ENCODE peak calls at places on chromosomes 12 and 14, in eight cellular contexts. One of them, this sample, is unnamed. For H3K4me1 and H3K36me3, the result is how much of the 10 kb centered on the place peaks cover.

GRCh38 chr14:91367173-91368171 is 50.1 kb downstream of the CCDC88C start:
- DNase-seq in fibroblast of lung: peak
- DNase-seq in neuronal stem cell: no peak
- DNase-seq in PC-3: peak
- DNase-seq in adipocyte: no peak
- DNase-seq in IMR-90: peak
- DNase-seq in astrocyte: peak
- DNase-seq in MM.1S: peak
- DNase-seq in this sample: peak

GRCh38 chr12:52749827-52750226 is 27.3 kb downstream of the KRT76 start:
- DNase-seq in fibroblast of lung: no peak
- DNase-seq in neuronal stem cell: no peak
- DNase-seq in PC-3: no peak
- DNase-seq in adipocyte: no peak
- DNase-seq in IMR-90: no peak
- DNase-seq in astrocyte: no peak
- DNase-seq in MM.1S: no peak
- DNase-seq in this sample: no peak

GRCh38 chr14:23551266-23552028 is at the start of gene ZFHX2:
- DNase-seq in fibroblast of lung: peak
- DNase-seq in neuronal stem cell: peak
- DNase-seq in PC-3: peak
- DNase-seq in adipocyte: peak
- DNase-seq in IMR-90: peak
- DNase-seq in astrocyte: peak
- DNase-seq in MM.1S: peak
- DNase-seq in this sample: peak

GRCh38 chr12:87687362-87687761 is 341.8 kb downstream of the C12orf50 start:
- DNase-seq in fibroblast of lung: peak
- DNase-seq in neuronal stem cell: no peak
- DNase-seq in PC-3: no peak
- DNase-seq in adipocyte: peak
- DNase-seq in IMR-90: peak
- DNase-seq in astrocyte: peak
- DNase-seq in MM.1S: no peak
- DNase-seq in this sample: no peak

GRCh38 chr12:100138048-100138907 is 4.4 kb downstream of the BLTP3B start:
- DNase-seq in fibroblast of lung: no peak
- DNase-seq in neuronal stem cell: no peak
- DNase-seq in PC-3: peak
- DNase-seq in adipocyte: peak
- DNase-seq in IMR-90: peak
- DNase-seq in astrocyte: no peak
- DNase-seq in MM.1S: peak
- DNase-seq in this sample: peak

GRCh38 chr14:22918519-22918808 is 485 bp downstream of the RBM23 start:
- DNase-seq in fibroblast of lung: peak
- DNase-seq in neuronal stem cell: no peak
- DNase-seq in PC-3: no peak
- DNase-seq in adipocyte: no peak
- DNase-seq in IMR-90: no peak
- DNase-seq in astrocyte: no peak
- DNase-seq in MM.1S: no peak
- DNase-seq in this sample: peak

GRCh38 chr12:1919763-1920162 is 1.3 kb upstream of the CACNA2D4 start:
- DNase-seq in fibroblast of lung: no peak
- DNase-seq in neuronal stem cell: no peak
- DNase-seq in PC-3: no peak
- DNase-seq in adipocyte: no peak
- DNase-seq in IMR-90: no peak
- DNase-seq in astrocyte: no peak
- DNase-seq in MM.1S: no peak
- DNase-seq in this sample: no peak

GRCh38 chr14:36493761-36494160 is 26.3 kb downstream of the NKX2-1 start:
- DNase-seq in fibroblast of lung: no peak
- DNase-seq in neuronal stem cell: no peak
- DNase-seq in PC-3: no peak
- DNase-seq in adipocyte: no peak
- DNase-seq in IMR-90: no peak
- DNase-seq in astrocyte: no peak
- DNase-seq in MM.1S: no peak
- DNase-seq in this sample: no peak

GRCh38 chr14:55398679-55399078 is 13.0 kb downstream of the ATG14 start:
- DNase-seq in fibroblast of lung: peak
- DNase-seq in neuronal stem cell: no peak
- DNase-seq in PC-3: peak
- DNase-seq in adipocyte: peak
- DNase-seq in IMR-90: peak
- DNase-seq in astrocyte: peak
- DNase-seq in MM.1S: no peak
- DNase-seq in this sample: peak

DNA sequence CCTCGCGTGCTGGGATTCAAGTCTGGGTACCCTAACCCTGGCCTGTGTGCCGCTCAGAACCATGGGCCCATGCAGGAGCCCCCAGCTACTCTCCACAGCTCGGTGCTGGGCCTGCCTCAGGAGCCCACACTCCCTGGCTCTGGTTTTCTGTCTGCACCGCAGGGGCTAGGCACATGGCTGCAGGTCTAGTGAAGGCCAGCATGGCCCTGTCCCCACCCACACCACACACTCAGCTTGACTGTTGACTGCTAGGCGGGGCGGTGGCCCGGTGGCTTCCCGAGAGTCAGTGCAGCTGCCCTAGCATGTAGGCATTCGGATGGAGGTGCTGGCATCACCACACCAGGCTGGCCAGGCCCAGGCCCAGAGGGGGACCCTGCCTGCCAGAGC is 7.9 kb downstream of the INF2 start:
- DNase-seq in fibroblast of lung: no peak
- DNase-seq in neuronal stem cell: no peak
- DNase-seq in PC-3: no peak
- DNase-seq in adipocyte: no peak
- DNase-seq in IMR-90: no peak
- DNase-seq in astrocyte: no peak
- DNase-seq in MM.1S: no peak
- DNase-seq in this sample: no peak
- H3K4me1 ChIP-seq in fibroblast of lung: under half
- H3K4me1 ChIP-seq in neuronal stem cell: under half
- H3K4me1 ChIP-seq in PC-3: under half
- H3K4me1 ChIP-seq in adipocyte: under half
- H3K4me1 ChIP-seq in IMR-90: under half
- H3K4me1 ChIP-seq in astrocyte: under half
- H3K4me1 ChIP-seq in MM.1S: under half
- H3K4me1 ChIP-seq in this sample: half or more

GRCh38 chr12:6761849-6762248 is 4.3 kb upstream of the PTMS start:
- DNase-seq in fibroblast of lung: no peak
- DNase-seq in neuronal stem cell: no peak
- DNase-seq in PC-3: no peak
- DNase-seq in adipocyte: no peak
- DNase-seq in IMR-90: no peak
- DNase-seq in astrocyte: no peak
- DNase-seq in MM.1S: no peak
- DNase-seq in this sample: no peak

GRCh38 chr12:6764011-6764828 is 1.9 kb upstream of the PTMS start:
- DNase-seq in fibroblast of lung: peak
- DNase-seq in neuronal stem cell: peak
- DNase-seq in PC-3: peak
- DNase-seq in adipocyte: peak
- DNase-seq in IMR-90: peak
- DNase-seq in astrocyte: peak
- DNase-seq in MM.1S: peak
- DNase-seq in this sample: peak

GRCh38 chr12:6765634-6766581 is at the start of gene PTMS:
- DNase-seq in fibroblast of lung: peak
- DNase-seq in neuronal stem cell: peak
- DNase-seq in PC-3: peak
- DNase-seq in adipocyte: peak
- DNase-seq in IMR-90: peak
- DNase-seq in astrocyte: peak
- DNase-seq in MM.1S: no peak
- DNase-seq in this sample: peak

GRCh38 chr12:6765048-6765633 is 1.0 kb upstream of the PTMS start:
- DNase-seq in fibroblast of lung: no peak
- DNase-seq in neuronal stem cell: no peak
- DNase-seq in PC-3: peak
- DNase-seq in adipocyte: peak
- DNase-seq in IMR-90: no peak
- DNase-seq in astrocyte: no peak
- DNase-seq in MM.1S: no peak
- DNase-seq in this sample: peak

GRCh38 chr12:6763380-6763779 is 2.8 kb upstream of the PTMS start:
- DNase-seq in fibroblast of lung: no peak
- DNase-seq in neuronal stem cell: no peak
- DNase-seq in PC-3: no peak
- DNase-seq in adipocyte: no peak
- DNase-seq in IMR-90: no peak
- DNase-seq in astrocyte: no peak
- DNase-seq in MM.1S: no peak
- DNase-seq in this sample: no peak
- H3K9ac ChIP-seq in fibroblast of lung: no peak
- H3K9ac ChIP-seq in neuronal stem cell: no peak
- H3K9ac ChIP-seq in PC-3: no peak
- H3K9ac ChIP-seq in adipocyte: peak
- H3K9ac ChIP-seq in IMR-90: peak
- H3K9ac ChIP-seq in astrocyte: peak
- H3K9ac ChIP-seq in MM.1S: no peak
- H3K9ac ChIP-seq in this sample: no peak

GRCh38 chr12:54024581-54024980 is 3.7 kb upstream of the HOXC6 start:
- DNase-seq in fibroblast of lung: no peak
- DNase-seq in neuronal stem cell: no peak
- DNase-seq in PC-3: no peak
- DNase-seq in adipocyte: no peak
- DNase-seq in IMR-90: no peak
- DNase-seq in astrocyte: no peak
- DNase-seq in MM.1S: no peak
- DNase-seq in this sample: no peak

GRCh38 chr12:54024127-54024526 is 4.1 kb upstream of the HOXC6 start:
- DNase-seq in fibroblast of lung: no peak
- DNase-seq in neuronal stem cell: no peak
- DNase-seq in PC-3: no peak
- DNase-seq in adipocyte: no peak
- DNase-seq in IMR-90: no peak
- DNase-seq in astrocyte: no peak
- DNase-seq in MM.1S: no peak
- DNase-seq in this sample: no peak

GRCh38 chr12:54027442-54027786 is 826 bp upstream of the HOXC6 start:
- DNase-seq in fibroblast of lung: no peak
- DNase-seq in neuronal stem cell: no peak
- DNase-seq in PC-3: no peak
- DNase-seq in adipocyte: no peak
- DNase-seq in IMR-90: no peak
- DNase-seq in astrocyte: no peak
- DNase-seq in MM.1S: no peak
- DNase-seq in this sample: no peak

GRCh38 chr12:54026640-54027441 is 1.4 kb upstream of the HOXC6 start:
- DNase-seq in fibroblast of lung: no peak
- DNase-seq in neuronal stem cell: no peak
- DNase-seq in PC-3: no peak
- DNase-seq in adipocyte: no peak
- DNase-seq in IMR-90: no peak
- DNase-seq in astrocyte: no peak
- DNase-seq in MM.1S: no peak
- DNase-seq in this sample: no peak

DNA sequence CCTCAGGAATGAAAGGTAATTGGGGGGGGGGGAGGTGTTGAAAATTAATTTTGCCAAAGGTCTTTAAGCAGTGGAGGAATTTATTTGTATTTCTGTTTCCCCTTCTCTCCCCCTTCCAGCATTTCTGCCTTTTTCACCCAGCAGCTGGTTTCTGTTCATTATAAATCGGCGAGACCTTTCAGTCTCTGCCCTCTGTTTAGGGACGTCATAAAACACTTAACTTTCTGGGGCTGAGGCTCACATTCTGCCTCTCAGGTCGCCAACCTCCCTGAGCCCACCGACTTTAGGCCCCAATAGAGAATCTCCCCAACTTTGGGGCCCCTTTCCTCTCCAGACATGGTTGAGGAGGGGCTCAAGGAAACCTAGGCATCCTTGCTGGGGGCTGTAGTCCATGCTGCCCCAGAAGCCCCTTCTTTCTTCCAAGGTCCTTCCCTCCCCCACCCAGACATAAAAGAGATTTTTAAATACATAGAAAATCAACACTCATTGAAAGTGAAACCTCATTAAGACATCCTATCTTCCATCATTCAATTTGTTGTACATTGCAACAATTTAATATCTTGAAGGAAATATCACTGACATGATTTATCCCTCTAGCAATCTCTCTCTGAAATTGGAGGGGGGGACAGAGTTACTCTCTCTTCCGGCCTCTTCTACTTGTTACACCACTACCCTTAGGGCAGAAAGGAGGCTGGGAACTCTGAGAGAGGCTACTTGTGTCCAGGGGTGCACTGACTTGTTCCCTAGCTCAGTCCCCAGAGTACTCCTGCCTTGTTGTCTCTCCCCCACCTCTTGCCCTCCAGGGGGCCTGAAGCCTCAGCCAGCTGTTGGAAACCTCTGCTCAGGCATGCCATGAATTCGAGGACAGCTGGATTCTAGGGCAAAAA is 2.5 kb upstream of the HOXC6 start:
- DNase-seq in fibroblast of lung: no peak
- DNase-seq in neuronal stem cell: no peak
- DNase-seq in PC-3: no peak
- DNase-seq in adipocyte: no peak
- DNase-seq in IMR-90: no peak
- DNase-seq in astrocyte: no peak
- DNase-seq in MM.1S: no peak
- DNase-seq in this sample: no peak
- H3K36me3 ChIP-seq in fibroblast of lung: under half
- H3K36me3 ChIP-seq in neuronal stem cell: under half
- H3K36me3 ChIP-seq in PC-3: under half
- H3K36me3 ChIP-seq in adipocyte: under half
- H3K36me3 ChIP-seq in IMR-90: under half
- H3K36me3 ChIP-seq in astrocyte: under half
- H3K36me3 ChIP-seq in MM.1S: under half
- H3K36me3 ChIP-seq in this sample: under half

GRCh38 chr14:103625361-103626095 is 3.5 kb upstream of the KLC1 start:
- DNase-seq in fibroblast of lung: no peak
- DNase-seq in neuronal stem cell: no peak
- DNase-seq in PC-3: no peak
- DNase-seq in adipocyte: no peak
- DNase-seq in IMR-90: no peak
- DNase-seq in astrocyte: no peak
- DNase-seq in MM.1S: no peak
- DNase-seq in this sample: no peak

GRCh38 chr14:103628221-103628683 is 759 bp upstream of the KLC1 start:
- DNase-seq in fibroblast of lung: peak
- DNase-seq in neuronal stem cell: peak
- DNase-seq in PC-3: peak
- DNase-seq in adipocyte: peak
- DNase-seq in IMR-90: peak
- DNase-seq in astrocyte: peak
- DNase-seq in MM.1S: peak
- DNase-seq in this sample: peak

GRCh38 chr14:103626150-103626850 is 2.7 kb upstream of the KLC1 start:
- DNase-seq in fibroblast of lung: no peak
- DNase-seq in neuronal stem cell: no peak
- DNase-seq in PC-3: no peak
- DNase-seq in adipocyte: no peak
- DNase-seq in IMR-90: no peak
- DNase-seq in astrocyte: no peak
- DNase-seq in MM.1S: peak
- DNase-seq in this sample: no peak

GRCh38 chr14:103628684-103629502 is at the start of gene KLC1:
- DNase-seq in fibroblast of lung: peak
- DNase-seq in neuronal stem cell: peak
- DNase-seq in PC-3: peak
- DNase-seq in adipocyte: peak
- DNase-seq in IMR-90: peak
- DNase-seq in astrocyte: peak
- DNase-seq in MM.1S: peak
- DNase-seq in this sample: peak

GRCh38 chr14:103627073-103628025 is 1.7 kb upstream of the KLC1 start:
- DNase-seq in fibroblast of lung: no peak
- DNase-seq in neuronal stem cell: no peak
- DNase-seq in PC-3: peak
- DNase-seq in adipocyte: no peak
- DNase-seq in IMR-90: no peak
- DNase-seq in astrocyte: no peak
- DNase-seq in MM.1S: no peak
- DNase-seq in this sample: no peak
- H3K4me1 ChIP-seq in fibroblast of lung: under half
- H3K4me1 ChIP-seq in neuronal stem cell: under half
- H3K4me1 ChIP-seq in PC-3: half or more
- H3K4me1 ChIP-seq in adipocyte: under half
- H3K4me1 ChIP-seq in IMR-90: under half
- H3K4me1 ChIP-seq in astrocyte: under half
- H3K4me1 ChIP-seq in MM.1S: under half
- H3K4me1 ChIP-seq in this sample: under half

This sample was measured in mammary epithelial cell.